ENCODE peak calls at places on chromosomes 12 and 14, in four cellular contexts. B, Q, H and U are unnamed samples.

GRCh38 chr12:28024231-28024995 is 51.9 kb upstream of the PTHLH start:
- DNase-seq in H (no peak), B (no peak), Q (peak; percentile 11), U (no peak)

GRCh38 chr12:69330475-69331473 is 17.4 kb upstream of the LYZ start:
- DNase-seq in Q (peak; percentile 54), B (peak; percentile 54), H (no peak), U (peak; percentile 26)

GRCh38 chr12:8076357-8076756 is 5.7 kb upstream of the NECAP1 start:
- DNase-seq in Q (no peak), H (no peak), B (no peak), U (no peak)

GRCh38 chr14:90562652-90563051 is 165.8 kb downstream of the CALM1 start:
- DNase-seq in Q (no peak), B (no peak), H (no peak), U (no peak)

GRCh38 chr14:81402123-81402495 is 2.0 kb upstream of the STON2 start:
- DNase-seq in B (no peak), H (no peak), Q (no peak), U (no peak)

GRCh38 chr12:93908846-93909592 is 231.8 kb downstream of the CRADD start:
- DNase-seq in H (no peak), B (no peak), Q (no peak), U (no peak)

GRCh38 chr12:132133952-132134652 is 10.0 kb downstream of the DDX51 start:
- DNase-seq in Q (no peak), H (no peak), B (no peak), U (no peak)

GRCh38 chr14:78152246-78153068 is 17.7 kb upstream of the NRXN3 start:
- DNase-seq in H (no peak), B (no peak), Q (no peak), U (no peak)

GRCh38 chr12:4445156-4446020 is at the start of gene FGF6:
- DNase-seq in Q (no peak), H (no peak), B (no peak), U (peak; percentile 5)

GRCh38 chr12:106883421-106883820 is 72.3 kb upstream of the TMEM263 start:
- DNase-seq in H (no peak), Q (no peak), B (no peak), U (no peak)

GRCh38 chr12:15982471-15982870 is 71.3 kb downstream of the DERA start:
- DNase-seq in H (no peak), B (no peak), Q (no peak), U (no peak)

GRCh38 chr14:87268997-87269396 is 724.0 kb downstream of the GALC start:
- DNase-seq in H (no peak), Q (no peak), B (no peak), U (no peak)

GRCh38 chr12:120775862-120776552 is 50.4 kb downstream of the ACADS start:
- DNase-seq in H (no peak), B (no peak), Q (no peak), U (no peak)

DNA sequence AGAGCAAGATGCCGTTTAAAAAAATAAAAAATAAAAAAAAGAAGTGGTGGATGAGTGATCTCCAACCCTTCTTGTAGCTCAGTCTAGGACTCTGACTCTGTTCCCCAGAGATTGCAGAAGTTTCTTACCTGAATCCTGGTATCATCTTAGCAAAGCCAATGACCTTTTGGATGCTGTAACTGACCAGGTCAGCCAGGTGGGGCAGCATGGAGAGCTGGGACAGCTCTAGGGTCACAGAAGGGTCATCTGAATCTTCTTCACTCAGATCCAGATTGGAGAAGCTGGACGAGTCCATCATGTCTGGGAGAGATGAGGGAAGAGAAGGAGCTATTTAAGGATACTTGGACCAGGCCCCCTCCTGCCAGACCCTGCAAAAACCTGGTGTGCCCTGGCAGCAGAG is 35.8 kb upstream of the HDAC7 start:
- DNase-seq in H (no peak), Q (no peak), B (no peak), U (no peak)
- TF ChIP-seq CTCF in H (no peak), Q (peak; percentile 18), B (no peak), U (no peak)

GRCh38 chr12:78698747-78699146 is 165.8 kb upstream of the SYT1 start:
- DNase-seq in H (no peak), Q (no peak), B (no peak), U (no peak)
- TF ChIP-seq CTCF in H (no peak), Q (no peak), B (no peak), U (no peak)

GRCh38 chr12:64694130-64695078 is 64.8 kb downstream of the GNS start:
- DNase-seq in B (no peak), Q (no peak), H (no peak), U (no peak)

GRCh38 chr12:64691793-64692583 is 67.2 kb downstream of the GNS start:
- DNase-seq in H (peak; percentile 81), B (no peak), Q (no peak), U (no peak)

GRCh38 chr12:64699504-64700115 is 59.6 kb downstream of the GNS start:
- DNase-seq in H (no peak), Q (no peak), B (peak; percentile 75), U (no peak)

GRCh38 chr12:64695550-64695949 is 63.7 kb downstream of the GNS start:
- DNase-seq in Q (no peak), H (no peak), B (no peak), U (no peak)

DNA sequence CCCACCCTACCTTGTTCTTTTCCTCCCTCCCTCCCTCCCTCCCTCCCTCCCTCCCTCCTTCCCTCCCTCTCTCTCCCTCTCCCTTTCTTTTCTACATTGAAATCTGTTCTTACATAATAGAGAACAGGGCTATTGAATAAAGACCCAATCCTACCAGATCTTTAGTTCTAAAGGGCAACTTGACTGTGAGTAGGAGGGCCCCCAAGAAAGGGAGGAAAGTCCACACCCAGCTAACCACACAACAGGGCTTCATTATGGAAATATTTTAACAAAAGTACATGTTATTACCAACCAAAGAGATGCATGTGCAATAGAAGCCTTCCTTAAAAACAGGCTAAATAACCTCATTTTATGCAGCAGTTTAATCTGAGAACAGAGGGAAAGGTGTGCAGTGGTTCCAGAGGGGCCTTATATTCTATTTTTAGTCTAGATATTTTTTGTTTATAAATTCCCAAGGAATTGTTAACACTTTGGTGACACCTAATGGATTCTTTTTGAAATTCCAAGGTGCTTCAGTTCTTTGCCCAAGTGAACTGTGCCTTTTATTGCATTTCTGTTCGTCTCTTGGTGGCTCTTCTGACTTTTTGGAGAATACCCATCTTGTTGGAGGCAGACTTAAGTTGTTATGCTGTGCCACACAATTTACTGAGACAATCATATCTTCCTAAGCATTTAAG is 63.0 kb downstream of the GNS start:
- DNase-seq in Q (no peak), B (no peak), H (no peak), U (no peak)
- TF ChIP-seq CTCF in Q (no peak), B (peak; percentile 24), H (peak; percentile 11), U (no peak)

GRCh38 chr14:73953731-73954130 is 3.6 kb downstream of the COQ6 start:
- DNase-seq in H (no peak), B (no peak), Q (no peak), U (no peak)

GRCh38 chr14:73955674-73956073 is 5.6 kb downstream of the COQ6 start:
- DNase-seq in H (no peak), B (no peak), Q (no peak), U (no peak)

GRCh38 chr14:73944432-73945158 is 5.3 kb downstream of the FAM161B start:
- DNase-seq in Q (no peak), B (no peak), H (no peak), U (no peak)

GRCh38 chr14:73945159-73945670 is 4.7 kb downstream of the FAM161B start:
- DNase-seq in Q (no peak), B (no peak), H (no peak), U (no peak)

DNA sequence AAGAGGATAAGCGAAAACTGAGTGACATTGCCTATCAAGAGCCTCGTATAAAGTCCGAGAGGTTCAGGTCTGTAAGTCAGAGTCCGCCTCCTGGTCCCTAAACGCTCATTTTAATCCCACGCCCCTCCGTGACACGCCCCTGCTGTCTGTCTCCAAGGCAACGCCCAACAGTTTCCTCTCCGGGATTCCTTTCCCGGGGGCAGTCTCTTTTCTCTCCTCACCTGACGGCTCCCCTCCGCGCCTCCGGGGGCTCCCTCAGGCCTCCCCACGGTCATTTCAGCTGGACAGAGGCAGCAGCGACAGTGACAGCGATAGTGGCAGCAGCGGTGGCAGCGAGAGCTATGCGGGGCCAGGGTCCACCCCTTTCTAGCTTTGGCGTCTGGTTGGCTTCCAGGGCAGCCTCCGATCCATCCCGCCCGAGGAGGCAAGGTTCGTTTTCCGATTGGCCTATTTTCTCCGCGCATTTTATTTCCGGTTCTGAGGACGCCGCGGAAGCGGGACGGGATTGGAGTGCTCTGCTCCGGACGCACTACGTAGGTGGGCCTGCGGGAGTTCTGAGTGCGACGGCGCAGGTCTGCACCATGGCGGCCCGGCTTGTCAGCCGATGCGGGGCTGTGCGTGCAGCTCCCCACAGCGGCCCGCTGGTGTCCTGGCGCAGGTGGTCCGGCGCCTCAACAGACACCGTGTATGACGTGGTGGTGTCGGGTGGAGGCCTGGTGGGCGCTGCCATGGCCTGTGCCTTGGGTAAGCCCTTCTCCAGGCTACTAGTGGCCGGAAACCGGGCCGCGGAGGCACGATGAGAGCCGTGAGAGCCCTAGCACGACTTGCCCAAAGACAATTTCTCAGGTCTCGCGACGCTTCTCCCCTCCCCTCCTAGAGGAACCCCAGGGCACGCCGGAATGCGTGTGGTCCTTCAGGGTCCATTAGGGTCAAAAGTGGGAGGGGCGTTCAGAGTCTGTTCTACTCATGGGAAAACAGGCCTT is at the start of the genes COQ6 and FAM161B:
- DNase-seq in Q (peak; percentile 87), H (peak; percentile 92), B (peak; percentile 94), U (peak; percentile 90)
- TF ChIP-seq CTCF in Q (peak; percentile 17), H (no peak), B (no peak), U (peak; percentile 41)